ENCODE peak calls at places on chromosomes 4 and X, in nine cellular contexts. One of them, this sample, is unnamed.

GRCh38 chr4:152691761-152692160 is 12.0 kb upstream of the TMEM154 start:
- DNase-seq in lung microvascular endothelial cell: no peak
- DNase-seq in NCI-H1092 treated with DMSO at 0.1 percent for 48 hours: no peak
- DNase-seq in stimulated activated CD4-positive, alpha-beta T cell treated with anti-CD3 and anti-CD28 coated beads, Interleukin-1b, Interleukin-23, amount 100 ng/mL, for 24 hours: no peak
- DNase-seq in left ventricle myocardium inferior: no peak
- DNase-seq in HFFc6: no peak
- DNase-seq in HS-27A: no peak
- DNase-seq in SHP77: no peak
- DNase-seq in NCI-H82: no peak
- DNase-seq in this sample: no peak

GRCh38 chr4:147848634-147849033 is 116.7 kb downstream of the ARHGAP10 start:
- DNase-seq in NCI-H1092 treated with DMSO at 0.1 percent for 48 hours: no peak
- DNase-seq in left ventricle myocardium inferior: no peak
- DNase-seq in lung microvascular endothelial cell: no peak
- DNase-seq in HS-27A: no peak
- DNase-seq in stimulated activated CD4-positive, alpha-beta T cell treated with anti-CD3 and anti-CD28 coated beads, Interleukin-1b, Interleukin-23, amount 100 ng/mL, for 24 hours: no peak
- DNase-seq in HFFc6: no peak
- DNase-seq in NCI-H82: no peak
- DNase-seq in SHP77: no peak
- DNase-seq in this sample: no peak

GRCh38 chr4:38601244-38601915 is 62.6 kb upstream of the KLF3 start:
- DNase-seq in NCI-H82: no peak
- DNase-seq in left ventricle myocardium inferior: no peak
- DNase-seq in HS-27A: no peak
- DNase-seq in stimulated activated CD4-positive, alpha-beta T cell treated with anti-CD3 and anti-CD28 coated beads, Interleukin-1b, Interleukin-23, amount 100 ng/mL, for 24 hours: no peak
- DNase-seq in SHP77: peak
- DNase-seq in HFFc6: no peak
- DNase-seq in NCI-H1092 treated with DMSO at 0.1 percent for 48 hours: peak
- DNase-seq in lung microvascular endothelial cell: peak
- DNase-seq in this sample: peak

GRCh38 chr4:26296021-26296420 is 24.8 kb upstream of the RBPJ start:
- DNase-seq in lung microvascular endothelial cell: no peak
- DNase-seq in NCI-H1092 treated with DMSO at 0.1 percent for 48 hours: no peak
- DNase-seq in stimulated activated CD4-positive, alpha-beta T cell treated with anti-CD3 and anti-CD28 coated beads, Interleukin-1b, Interleukin-23, amount 100 ng/mL, for 24 hours: no peak
- DNase-seq in HS-27A: no peak
- DNase-seq in left ventricle myocardium inferior: no peak
- DNase-seq in SHP77: no peak
- DNase-seq in HFFc6: no peak
- DNase-seq in NCI-H82: no peak
- DNase-seq in this sample: no peak

GRCh38 chrX:136577562-136577961 is 45.5 kb downstream of the VGLL1 start:
- DNase-seq in lung microvascular endothelial cell: peak
- DNase-seq in HFFc6: peak
- DNase-seq in NCI-H82: peak
- DNase-seq in stimulated activated CD4-positive, alpha-beta T cell treated with anti-CD3 and anti-CD28 coated beads, Interleukin-1b, Interleukin-23, amount 100 ng/mL, for 24 hours: peak
- DNase-seq in left ventricle myocardium inferior: peak
- DNase-seq in NCI-H1092 treated with DMSO at 0.1 percent for 48 hours: peak
- DNase-seq in HS-27A: peak
- DNase-seq in SHP77: peak
- DNase-seq in this sample: peak

GRCh38 chr4:11182586-11183357 is 245.9 kb downstream of the HS3ST1 start:
- DNase-seq in HS-27A: no peak
- DNase-seq in SHP77: no peak
- DNase-seq in stimulated activated CD4-positive, alpha-beta T cell treated with anti-CD3 and anti-CD28 coated beads, Interleukin-1b, Interleukin-23, amount 100 ng/mL, for 24 hours: no peak
- DNase-seq in HFFc6: no peak
- DNase-seq in NCI-H1092 treated with DMSO at 0.1 percent for 48 hours: no peak
- DNase-seq in NCI-H82: no peak
- DNase-seq in left ventricle myocardium inferior: no peak
- DNase-seq in lung microvascular endothelial cell: no peak
- DNase-seq in this sample: no peak

GRCh38 chr4:13765535-13765934 is 138.0 kb upstream of the BOD1L1 start:
- DNase-seq in stimulated activated CD4-positive, alpha-beta T cell treated with anti-CD3 and anti-CD28 coated beads, Interleukin-1b, Interleukin-23, amount 100 ng/mL, for 24 hours: no peak
- DNase-seq in NCI-H82: no peak
- DNase-seq in SHP77: no peak
- DNase-seq in NCI-H1092 treated with DMSO at 0.1 percent for 48 hours: no peak
- DNase-seq in lung microvascular endothelial cell: peak
- DNase-seq in HS-27A: no peak
- DNase-seq in HFFc6: no peak
- DNase-seq in left ventricle myocardium inferior: no peak
- DNase-seq in this sample: no peak

GRCh38 chrX:13507893-13508292 is 61.5 kb upstream of the EGFL6 start:
- DNase-seq in HFFc6: no peak
- DNase-seq in stimulated activated CD4-positive, alpha-beta T cell treated with anti-CD3 and anti-CD28 coated beads, Interleukin-1b, Interleukin-23, amount 100 ng/mL, for 24 hours: no peak
- DNase-seq in NCI-H82: no peak
- DNase-seq in NCI-H1092 treated with DMSO at 0.1 percent for 48 hours: no peak
- DNase-seq in HS-27A: no peak
- DNase-seq in lung microvascular endothelial cell: no peak
- DNase-seq in SHP77: no peak
- DNase-seq in left ventricle myocardium inferior: no peak
- DNase-seq in this sample: no peak

GRCh38 chr4:24765331-24765990 is 29.9 kb upstream of the SOD3 start:
- DNase-seq in NCI-H82: peak
- DNase-seq in SHP77: no peak
- DNase-seq in left ventricle myocardium inferior: no peak
- DNase-seq in HS-27A: no peak
- DNase-seq in stimulated activated CD4-positive, alpha-beta T cell treated with anti-CD3 and anti-CD28 coated beads, Interleukin-1b, Interleukin-23, amount 100 ng/mL, for 24 hours: no peak
- DNase-seq in NCI-H1092 treated with DMSO at 0.1 percent for 48 hours: no peak
- DNase-seq in HFFc6: peak
- DNase-seq in lung microvascular endothelial cell: no peak
- DNase-seq in this sample: peak

GRCh38 chrX:106100442-106100841 is 61.9 kb upstream of the SERPINA7 start:
- DNase-seq in NCI-H1092 treated with DMSO at 0.1 percent for 48 hours: no peak
- DNase-seq in HFFc6: no peak
- DNase-seq in NCI-H82: no peak
- DNase-seq in HS-27A: no peak
- DNase-seq in left ventricle myocardium inferior: no peak
- DNase-seq in SHP77: no peak
- DNase-seq in stimulated activated CD4-positive, alpha-beta T cell treated with anti-CD3 and anti-CD28 coated beads, Interleukin-1b, Interleukin-23, amount 100 ng/mL, for 24 hours: no peak
- DNase-seq in lung microvascular endothelial cell: no peak
- DNase-seq in this sample: no peak

GRCh38 chr4:145231906-145232700 is 51.7 kb upstream of the OTUD4 start:
- DNase-seq in HS-27A: no peak
- DNase-seq in NCI-H1092 treated with DMSO at 0.1 percent for 48 hours: no peak
- DNase-seq in NCI-H82: no peak
- DNase-seq in left ventricle myocardium inferior: no peak
- DNase-seq in lung microvascular endothelial cell: peak
- DNase-seq in stimulated activated CD4-positive, alpha-beta T cell treated with anti-CD3 and anti-CD28 coated beads, Interleukin-1b, Interleukin-23, amount 100 ng/mL, for 24 hours: no peak
- DNase-seq in SHP77: no peak
- DNase-seq in HFFc6: peak
- DNase-seq in this sample: peak

GRCh38 chr4:16914208-16914607 is 15.8 kb upstream of the LDB2 start:
- DNase-seq in HS-27A: no peak
- DNase-seq in NCI-H1092 treated with DMSO at 0.1 percent for 48 hours: no peak
- DNase-seq in NCI-H82: no peak
- DNase-seq in SHP77: no peak
- DNase-seq in lung microvascular endothelial cell: no peak
- DNase-seq in stimulated activated CD4-positive, alpha-beta T cell treated with anti-CD3 and anti-CD28 coated beads, Interleukin-1b, Interleukin-23, amount 100 ng/mL, for 24 hours: no peak
- DNase-seq in left ventricle myocardium inferior: no peak
- DNase-seq in HFFc6: peak
- DNase-seq in this sample: peak

GRCh38 chr4:28686618-28687017 is 1826.0 kb downstream of the STIM2 start:
- DNase-seq in NCI-H82: peak
- DNase-seq in HS-27A: no peak
- DNase-seq in stimulated activated CD4-positive, alpha-beta T cell treated with anti-CD3 and anti-CD28 coated beads, Interleukin-1b, Interleukin-23, amount 100 ng/mL, for 24 hours: no peak
- DNase-seq in NCI-H1092 treated with DMSO at 0.1 percent for 48 hours: no peak
- DNase-seq in SHP77: peak
- DNase-seq in left ventricle myocardium inferior: peak
- DNase-seq in lung microvascular endothelial cell: no peak
- DNase-seq in HFFc6: peak
- DNase-seq in this sample: peak

GRCh38 chr4:111537861-111538260 is 607.4 kb upstream of the FAM241A start:
- DNase-seq in lung microvascular endothelial cell: no peak
- DNase-seq in HFFc6: peak
- DNase-seq in SHP77: no peak
- DNase-seq in stimulated activated CD4-positive, alpha-beta T cell treated with anti-CD3 and anti-CD28 coated beads, Interleukin-1b, Interleukin-23, amount 100 ng/mL, for 24 hours: no peak
- DNase-seq in NCI-H82: no peak
- DNase-seq in left ventricle myocardium inferior: no peak
- DNase-seq in NCI-H1092 treated with DMSO at 0.1 percent for 48 hours: no peak
- DNase-seq in HS-27A: no peak
- DNase-seq in this sample: peak

This sample was measured in foreskin fibroblast.